ENCODE peak calls at places on chromosomes 7 and 10, in ten cellular contexts. One of them, this sample, is unnamed.

GRCh38 chr10:133308431-133309110 is at the start of the genes TUBGCP2 and ZNF511:
- DNase-seq in mammary epithelial cell: no peak
- DNase-seq in nephron progenitor cell: peak; percentile 88
- DNase-seq in IMR-90: peak; percentile 79
- DNase-seq in glutamatergic neuron: peak; percentile 90
- DNase-seq in brain microvascular endothelial cell: peak; percentile 66
- DNase-seq in Panc1: no peak
- DNase-seq in foreskin keratinocyte: no peak
- DNase-seq in heart right ventricle: peak; percentile 88
- DNase-seq in GM20000: peak; percentile 95
- DNase-seq in this sample: peak; percentile 81

GRCh38 chr10:86945361-86946214 is 11.8 kb downstream of the MMRN2 start:
- DNase-seq in mammary epithelial cell: no peak
- DNase-seq in nephron progenitor cell: peak; percentile 49
- DNase-seq in IMR-90: no peak
- DNase-seq in glutamatergic neuron: peak; percentile 69
- DNase-seq in brain microvascular endothelial cell: no peak
- DNase-seq in Panc1: no peak
- DNase-seq in foreskin keratinocyte: no peak
- DNase-seq in heart right ventricle: no peak
- DNase-seq in GM20000: no peak
- DNase-seq in this sample: peak; percentile 75

GRCh38 chr7:117014673-117015133 is 61.4 kb downstream of the ST7 start:
- DNase-seq in mammary epithelial cell: peak; percentile 54
- DNase-seq in nephron progenitor cell: peak; percentile 10
- DNase-seq in IMR-90: peak; percentile 68
- DNase-seq in glutamatergic neuron: peak; percentile 33
- DNase-seq in brain microvascular endothelial cell: peak; percentile 75
- DNase-seq in Panc1: no peak
- DNase-seq in foreskin keratinocyte: no peak
- DNase-seq in heart right ventricle: peak; percentile 69
- DNase-seq in GM20000: peak; percentile 60
- DNase-seq in this sample: no peak

GRCh38 chr7:510061-510481 is 9.6 kb downstream of the PDGFA start:
- DNase-seq in mammary epithelial cell: no peak
- DNase-seq in nephron progenitor cell: no peak
- DNase-seq in IMR-90: no peak
- DNase-seq in glutamatergic neuron: peak; percentile 11
- DNase-seq in brain microvascular endothelial cell: no peak
- DNase-seq in Panc1: no peak
- DNase-seq in foreskin keratinocyte: no peak
- DNase-seq in heart right ventricle: no peak
- DNase-seq in GM20000: no peak
- DNase-seq in this sample: no peak

GRCh38 chr10:24953350-24954074 is 1.1 kb upstream of the PRTFDC1 start:
- DNase-seq in mammary epithelial cell: no peak
- DNase-seq in nephron progenitor cell: no peak
- DNase-seq in IMR-90: peak; percentile 40
- DNase-seq in glutamatergic neuron: no peak
- DNase-seq in brain microvascular endothelial cell: no peak
- DNase-seq in Panc1: no peak
- DNase-seq in foreskin keratinocyte: no peak
- DNase-seq in heart right ventricle: no peak
- DNase-seq in GM20000: no peak
- DNase-seq in this sample: no peak

GRCh38 chr7:479948-480499 is 39.6 kb downstream of the PDGFA start:
- DNase-seq in mammary epithelial cell: no peak
- DNase-seq in nephron progenitor cell: no peak
- DNase-seq in IMR-90: no peak
- DNase-seq in glutamatergic neuron: peak; percentile 18
- DNase-seq in brain microvascular endothelial cell: no peak
- DNase-seq in Panc1: no peak
- DNase-seq in foreskin keratinocyte: no peak
- DNase-seq in heart right ventricle: no peak
- DNase-seq in GM20000: no peak
- DNase-seq in this sample: peak; percentile 69

GRCh38 chr7:2873146-2873545 is 29.0 kb upstream of the GNA12 start:
- DNase-seq in mammary epithelial cell: no peak
- DNase-seq in nephron progenitor cell: no peak
- DNase-seq in IMR-90: no peak
- DNase-seq in glutamatergic neuron: no peak
- DNase-seq in brain microvascular endothelial cell: no peak
- DNase-seq in Panc1: no peak
- DNase-seq in foreskin keratinocyte: no peak
- DNase-seq in heart right ventricle: no peak
- DNase-seq in GM20000: peak; percentile 1
- DNase-seq in this sample: no peak

GRCh38 chr10:6504296-6504695 is 75.8 kb downstream of the PRKCQ start:
- DNase-seq in mammary epithelial cell: peak; percentile 60
- DNase-seq in nephron progenitor cell: no peak
- DNase-seq in IMR-90: no peak
- DNase-seq in glutamatergic neuron: no peak
- DNase-seq in brain microvascular endothelial cell: no peak
- DNase-seq in Panc1: no peak
- DNase-seq in foreskin keratinocyte: no peak
- DNase-seq in heart right ventricle: no peak
- DNase-seq in GM20000: no peak
- DNase-seq in this sample: no peak

GRCh38 chr7:19119901-19120486 is 2.6 kb upstream of the TWIST1 start:
- DNase-seq in mammary epithelial cell: no peak
- DNase-seq in nephron progenitor cell: peak; percentile 8
- DNase-seq in IMR-90: no peak
- DNase-seq in glutamatergic neuron: no peak
- DNase-seq in brain microvascular endothelial cell: no peak
- DNase-seq in Panc1: no peak
- DNase-seq in foreskin keratinocyte: no peak
- DNase-seq in heart right ventricle: no peak
- DNase-seq in GM20000: no peak
- DNase-seq in this sample: no peak

GRCh38 chr7:19119372-19119771 is 1.9 kb upstream of the TWIST1 start:
- DNase-seq in mammary epithelial cell: no peak
- DNase-seq in nephron progenitor cell: no peak
- DNase-seq in IMR-90: no peak
- DNase-seq in glutamatergic neuron: no peak
- DNase-seq in brain microvascular endothelial cell: no peak
- DNase-seq in Panc1: no peak
- DNase-seq in foreskin keratinocyte: no peak
- DNase-seq in heart right ventricle: no peak
- DNase-seq in GM20000: no peak
- DNase-seq in this sample: no peak

GRCh38 chr7:19117870-19118608 is 603 bp upstream of the TWIST1 start:
- DNase-seq in mammary epithelial cell: no peak
- DNase-seq in nephron progenitor cell: peak; percentile 41
- DNase-seq in IMR-90: peak; percentile 21
- DNase-seq in glutamatergic neuron: no peak
- DNase-seq in brain microvascular endothelial cell: peak; percentile 2
- DNase-seq in Panc1: no peak
- DNase-seq in foreskin keratinocyte: no peak
- DNase-seq in heart right ventricle: no peak
- DNase-seq in GM20000: no peak
- DNase-seq in this sample: peak; percentile 33

GRCh38 chr7:19118896-19119301 is 1.5 kb upstream of the TWIST1 start:
- DNase-seq in mammary epithelial cell: no peak
- DNase-seq in nephron progenitor cell: peak; percentile 54
- DNase-seq in IMR-90: no peak
- DNase-seq in glutamatergic neuron: peak; percentile 63
- DNase-seq in brain microvascular endothelial cell: no peak
- DNase-seq in Panc1: no peak
- DNase-seq in foreskin keratinocyte: no peak
- DNase-seq in heart right ventricle: no peak
- DNase-seq in GM20000: no peak
- DNase-seq in this sample: peak; percentile 34

GRCh38 chr7:19122018-19122588 is 4.7 kb upstream of the TWIST1 start:
- DNase-seq in mammary epithelial cell: peak; percentile 36
- DNase-seq in nephron progenitor cell: no peak
- DNase-seq in IMR-90: peak; percentile 72
- DNase-seq in glutamatergic neuron: no peak
- DNase-seq in brain microvascular endothelial cell: peak; percentile 47
- DNase-seq in Panc1: peak; percentile 22
- DNase-seq in foreskin keratinocyte: no peak
- DNase-seq in heart right ventricle: no peak
- DNase-seq in GM20000: no peak
- DNase-seq in this sample: no peak
- TF ChIP-seq CTCF in mammary epithelial cell: peak; percentile 88
- TF ChIP-seq CTCF in nephron progenitor cell: peak; percentile 86
- TF ChIP-seq CTCF in IMR-90: peak; percentile 92
- TF ChIP-seq CTCF in glutamatergic neuron: peak; percentile 70
- TF ChIP-seq CTCF in brain microvascular endothelial cell: peak; percentile 72
- TF ChIP-seq CTCF in Panc1: peak; percentile 89
- TF ChIP-seq CTCF in foreskin keratinocyte: peak; percentile 79
- TF ChIP-seq CTCF in heart right ventricle: peak; percentile 55
- TF ChIP-seq CTCF in GM20000: no peak
- TF ChIP-seq CTCF in this sample: peak; percentile 60

DNA sequence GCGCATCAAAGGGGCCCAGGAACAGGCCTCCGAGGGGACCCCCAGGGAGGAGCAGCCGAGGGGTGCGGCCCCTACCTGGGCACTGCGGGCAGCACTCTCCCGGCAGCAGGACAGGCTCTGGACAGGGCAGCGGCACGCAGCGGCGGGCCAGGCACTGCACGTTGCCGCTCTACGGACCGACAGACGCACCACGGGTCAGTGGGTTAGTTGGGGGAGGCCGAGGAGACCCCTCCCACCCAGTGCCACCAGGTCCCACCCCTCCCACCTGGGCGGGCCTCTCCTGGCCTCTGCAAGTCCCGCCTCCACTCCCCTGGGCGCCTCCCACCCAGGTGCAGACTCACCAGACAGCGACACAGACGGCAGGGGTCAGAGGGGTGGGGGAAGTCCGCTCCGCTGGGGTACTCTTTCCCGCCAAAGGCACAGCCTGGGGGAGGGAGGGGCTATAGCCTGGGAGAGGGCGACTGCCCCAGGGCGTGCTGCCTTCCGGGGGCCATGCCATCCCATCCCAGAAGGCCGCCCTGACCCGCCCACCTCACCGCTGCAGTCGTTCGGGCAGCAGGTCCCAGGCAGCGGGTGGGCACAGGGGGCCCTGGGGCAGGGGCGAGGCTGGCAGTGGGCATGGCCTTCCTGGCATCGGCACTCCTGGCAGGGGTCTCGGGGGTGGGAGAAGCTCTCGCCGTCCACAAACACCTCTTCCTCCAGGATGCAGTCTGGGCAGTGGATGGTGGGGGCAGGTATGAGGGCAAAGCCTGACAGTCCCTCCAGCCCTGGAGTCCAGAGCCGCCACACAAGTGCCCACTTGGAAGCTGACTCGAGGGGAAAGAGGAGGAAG is 19.2 kb downstream of the KCP start:
- DNase-seq in mammary epithelial cell: no peak
- DNase-seq in nephron progenitor cell: peak; percentile 48
- DNase-seq in IMR-90: no peak
- DNase-seq in glutamatergic neuron: no peak
- DNase-seq in brain microvascular endothelial cell: no peak
- DNase-seq in Panc1: no peak
- DNase-seq in foreskin keratinocyte: no peak
- DNase-seq in heart right ventricle: no peak
- DNase-seq in GM20000: no peak
- DNase-seq in this sample: peak; percentile 74
- TF ChIP-seq CTCF in mammary epithelial cell: peak; percentile 9
- TF ChIP-seq CTCF in nephron progenitor cell: no peak
- TF ChIP-seq CTCF in IMR-90: no peak
- TF ChIP-seq CTCF in glutamatergic neuron: no peak
- TF ChIP-seq CTCF in brain microvascular endothelial cell: no peak
- TF ChIP-seq CTCF in Panc1: no peak
- TF ChIP-seq CTCF in foreskin keratinocyte: no peak
- TF ChIP-seq CTCF in heart right ventricle: no peak
- TF ChIP-seq CTCF in GM20000: no peak
- TF ChIP-seq CTCF in this sample: peak; percentile 25

GRCh38 chr7:1857487-1858425 is 187.7 kb downstream of the ELFN1 start:
- DNase-seq in mammary epithelial cell: no peak
- DNase-seq in nephron progenitor cell: peak; percentile 1
- DNase-seq in IMR-90: no peak
- DNase-seq in glutamatergic neuron: peak; percentile 20
- DNase-seq in brain microvascular endothelial cell: no peak
- DNase-seq in Panc1: no peak
- DNase-seq in foreskin keratinocyte: no peak
- DNase-seq in heart right ventricle: no peak
- DNase-seq in GM20000: no peak
- DNase-seq in this sample: peak; percentile 5

GRCh38 chr7:1856966-1857441 is 186.9 kb downstream of the ELFN1 start:
- DNase-seq in mammary epithelial cell: no peak
- DNase-seq in nephron progenitor cell: peak; percentile 7
- DNase-seq in IMR-90: no peak
- DNase-seq in glutamatergic neuron: no peak
- DNase-seq in brain microvascular endothelial cell: no peak
- DNase-seq in Panc1: no peak
- DNase-seq in foreskin keratinocyte: no peak
- DNase-seq in heart right ventricle: no peak
- DNase-seq in GM20000: no peak
- DNase-seq in this sample: peak; percentile 9

GRCh38 chr7:1858435-1859265 is 188.6 kb downstream of the ELFN1 start:
- DNase-seq in mammary epithelial cell: no peak
- DNase-seq in nephron progenitor cell: peak; percentile 4
- DNase-seq in IMR-90: no peak
- DNase-seq in glutamatergic neuron: peak; percentile 62
- DNase-seq in brain microvascular endothelial cell: no peak
- DNase-seq in Panc1: no peak
- DNase-seq in foreskin keratinocyte: no peak
- DNase-seq in heart right ventricle: no peak
- DNase-seq in GM20000: no peak
- DNase-seq in this sample: no peak

GRCh38 chr7:1861799-1862458 is 191.9 kb downstream of the ELFN1 start:
- DNase-seq in mammary epithelial cell: no peak
- DNase-seq in nephron progenitor cell: no peak
- DNase-seq in IMR-90: no peak
- DNase-seq in glutamatergic neuron: no peak
- DNase-seq in brain microvascular endothelial cell: no peak
- DNase-seq in Panc1: no peak
- DNase-seq in foreskin keratinocyte: no peak
- DNase-seq in heart right ventricle: no peak
- DNase-seq in GM20000: no peak
- DNase-seq in this sample: no peak

DNA sequence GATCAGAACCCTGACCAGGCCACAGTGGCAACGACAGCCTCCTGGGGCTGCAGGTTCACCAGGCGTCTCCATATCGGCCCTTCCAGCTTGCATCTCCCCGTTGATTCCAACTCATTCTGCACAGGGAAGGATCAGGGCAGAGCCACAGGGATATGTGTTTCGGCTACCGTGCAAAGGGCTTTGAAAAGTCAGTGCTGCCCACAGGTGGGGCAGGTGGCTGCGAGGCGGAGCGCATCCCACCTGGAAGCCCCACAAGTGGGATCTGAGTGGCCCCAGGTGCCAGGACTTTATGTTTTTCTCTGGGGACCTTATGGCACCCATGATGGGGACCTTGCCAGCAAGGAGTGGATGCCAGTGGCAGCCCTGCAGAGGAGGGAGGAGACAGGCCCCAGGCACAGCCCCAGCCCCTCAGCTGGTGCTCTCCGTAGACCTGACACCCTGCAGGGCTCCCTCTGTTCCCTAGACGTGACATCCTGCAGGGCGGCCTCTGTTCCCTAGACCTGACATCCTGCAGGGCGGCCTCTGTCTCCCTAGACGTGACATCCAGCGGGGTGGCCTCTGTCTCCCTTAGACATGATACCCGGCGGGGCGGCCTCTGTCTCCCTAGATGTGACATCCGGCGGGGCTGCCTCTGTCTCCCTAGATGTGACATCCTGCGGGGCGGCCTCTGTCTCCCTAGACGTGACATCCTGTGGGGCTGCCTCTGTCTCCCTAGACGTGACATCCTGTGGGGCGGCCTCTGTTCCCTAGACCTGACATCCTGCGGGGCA is 189.4 kb downstream of the ELFN1 start:
- DNase-seq in mammary epithelial cell: no peak
- DNase-seq in nephron progenitor cell: peak; percentile 1
- DNase-seq in IMR-90: no peak
- DNase-seq in glutamatergic neuron: peak; percentile 22
- DNase-seq in brain microvascular endothelial cell: no peak
- DNase-seq in Panc1: no peak
- DNase-seq in foreskin keratinocyte: no peak
- DNase-seq in heart right ventricle: no peak
- DNase-seq in GM20000: no peak
- DNase-seq in this sample: no peak
- TF ChIP-seq CTCF in mammary epithelial cell: no peak
- TF ChIP-seq CTCF in nephron progenitor cell: no peak
- TF ChIP-seq CTCF in IMR-90: no peak
- TF ChIP-seq CTCF in glutamatergic neuron: no peak
- TF ChIP-seq CTCF in brain microvascular endothelial cell: no peak
- TF ChIP-seq CTCF in Panc1: no peak
- TF ChIP-seq CTCF in foreskin keratinocyte: no peak
- TF ChIP-seq CTCF in heart right ventricle: no peak
- TF ChIP-seq CTCF in GM20000: no peak
- TF ChIP-seq CTCF in this sample: no peak

DNA sequence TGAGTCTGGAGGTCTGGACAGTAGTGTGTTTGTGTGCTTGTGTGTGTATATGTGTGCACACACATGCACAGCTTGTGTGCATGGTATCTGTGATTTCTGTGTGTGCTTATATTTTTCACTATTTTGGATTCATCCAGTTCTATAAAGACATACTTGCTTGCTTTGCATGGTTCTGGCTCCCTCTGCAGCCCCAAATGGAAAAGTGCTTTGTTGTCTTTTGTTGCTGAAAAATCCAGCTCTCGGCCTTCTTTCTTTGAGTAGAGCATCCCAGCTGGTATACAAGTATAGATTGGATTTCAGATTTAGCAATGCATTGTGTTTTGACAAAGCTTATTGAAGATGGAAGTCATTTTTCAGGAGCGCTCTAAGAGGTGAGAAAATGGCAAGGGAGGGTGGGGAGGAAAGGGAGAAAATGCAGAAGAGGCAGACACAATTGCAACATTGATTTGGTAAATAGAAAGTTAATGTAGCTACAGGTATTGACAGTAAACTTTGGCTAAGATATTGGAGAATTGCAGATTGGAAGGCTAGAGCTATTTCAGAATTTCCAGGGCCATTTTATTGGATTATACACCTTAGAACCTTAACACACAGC is 333.9 kb downstream of the AUTS2 start:
- DNase-seq in mammary epithelial cell: no peak
- DNase-seq in nephron progenitor cell: peak; percentile 21
- DNase-seq in IMR-90: peak; percentile 4
- DNase-seq in glutamatergic neuron: peak; percentile 44
- DNase-seq in brain microvascular endothelial cell: peak; percentile 14
- DNase-seq in Panc1: peak; percentile 8
- DNase-seq in foreskin keratinocyte: peak; percentile 2
- DNase-seq in heart right ventricle: peak; percentile 23
- DNase-seq in GM20000: no peak
- DNase-seq in this sample: peak; percentile 40
- TF ChIP-seq CTCF in mammary epithelial cell: peak; percentile 19
- TF ChIP-seq CTCF in nephron progenitor cell: peak; percentile 64
- TF ChIP-seq CTCF in IMR-90: peak; percentile 41
- TF ChIP-seq CTCF in glutamatergic neuron: peak; percentile 48
- TF ChIP-seq CTCF in brain microvascular endothelial cell: peak; percentile 78
- TF ChIP-seq CTCF in Panc1: peak; percentile 68
- TF ChIP-seq CTCF in foreskin keratinocyte: peak; percentile 73
- TF ChIP-seq CTCF in heart right ventricle: peak; percentile 79
- TF ChIP-seq CTCF in GM20000: peak; percentile 17
- TF ChIP-seq CTCF in this sample: peak; percentile 74